ENCODE peak calls at places on chromosomes 4 and X, in eight cellular contexts. S is Right ventricle myocardium superior, T is iris pigment epithelial cell, N is NB4, L is HTR-8/SVneo, U is heart left ventricle, X is PC-3, G is cardiac muscle cell. Y is an unnamed sample.

GRCh38 chrX:77731821-77732419 is 54.1 kb downstream of the ATRX start:
- DNase-seq in S (no peak), T (no peak), N (no peak), L (no peak), U (no peak), X (no peak), G (no peak), Y (no peak)

GRCh38 chr4:39259571-39260330 is 77.4 kb downstream of the WDR19 start:
- DNase-seq in S (no peak), T (peak), N (no peak), L (no peak), U (no peak), X (peak), G (no peak), Y (no peak)

GRCh38 chr4:123986268-123986798 is 589.7 kb downstream of the SPRY1 start:
- DNase-seq in S (peak), T (peak), N (no peak), L (peak), U (peak), X (peak), G (no peak), Y (peak)

GRCh38 chr4:168475745-168476144 is 4.5 kb downstream of the DDX60L start:
- DNase-seq in S (no peak), T (peak), N (peak), L (no peak), U (no peak), X (peak), G (peak), Y (no peak)

GRCh38 chr4:24777528-24777927 is 17.8 kb upstream of the SOD3 start:
- DNase-seq in S (no peak), T (no peak), N (no peak), L (no peak), U (no peak), X (no peak), G (no peak), Y (no peak)

GRCh38 chr4:113837397-113837796 is 75.9 kb upstream of the CAMK2D start:
- DNase-seq in S (no peak), T (peak), N (peak), L (no peak), U (no peak), X (peak), G (no peak), Y (peak)

GRCh38 chr4:114034189-114034588 is 54.7 kb upstream of the ARSJ start:
- DNase-seq in S (no peak), T (no peak), N (no peak), L (no peak), U (no peak), X (no peak), G (no peak), Y (no peak)

GRCh38 chr4:37531156-37531555 is 155.0 kb downstream of the RELL1 start:
- DNase-seq in S (no peak), T (no peak), N (no peak), L (no peak), U (no peak), X (peak), G (no peak), Y (no peak)

GRCh38 chrX:323721-324628 is 5.4 kb upstream of the GTPBP6 start:
- DNase-seq in S (peak), T (peak), N (peak), L (no peak), U (peak), X (peak), G (peak), Y (no peak)

GRCh38 chr4:15805583-15806517 is 27.7 kb downstream of the CD38 start:
- DNase-seq in S (no peak), T (peak), N (peak), L (peak), U (no peak), X (peak), G (peak), Y (peak)

GRCh38 chrX:49061916-49062315 is 3.1 kb downstream of the CCDC120 start:
- DNase-seq in S (no peak), T (no peak), N (no peak), L (no peak), U (no peak), X (no peak), G (no peak), Y (no peak)